ENCODE peak calls at places on chromosomes 11 and 22, in ten cellular contexts. B is hypothalamus; Y is AG08395; Q is activated T-cell treated with anti-CD3 and anti-CD28 coated beads, Interleukin-2, amount 50 U/mL, for 48 hours; L is gastrocnemius medialis; I is tibial artery; X is GOT3; A is head of caudate nucleus; D is stimulated activated CD8-positive, alpha-beta memory T cell treated with anti-CD3 and anti-CD28 coated beads, Interleukin-15, amount 100 ng/mL, for 24 hours; U is cardiac fibroblast. W is an unnamed sample.
A peak's percentile ranks its signal among the peaks of the same experiment; 100 is the strongest.

GRCh38 chr22:39306456-39307361 is 12.7 kb downstream of the RPL3 start:
- DNase-seq in B (no peak), Y (no peak), I (no peak), U (peak; percentile 36), Q (peak; percentile 74), X (no peak), L (no peak), A (no peak), D (no peak), W (peak; percentile 32)

GRCh38 chr22:28810839-28811491 is 10.6 kb upstream of the XBP1 start:
- DNase-seq in X (no peak), Q (no peak), Y (no peak), B (no peak), A (peak; percentile 10), D (no peak), L (no peak), I (peak; percentile 48), U (no peak), W (peak; percentile 99)

GRCh38 chr11:43316451-43316850 is 4.7 kb downstream of the API5 start:
- DNase-seq in I (no peak), Q (peak; percentile 44), Y (peak; percentile 3), D (no peak), B (no peak), X (no peak), L (no peak), U (peak; percentile 8), A (no peak), W (peak; percentile 65)

GRCh38 chr11:12008790-12009616 is 577 bp upstream of the DKK3 start:
- DNase-seq in Y (peak; percentile 90), D (no peak), X (no peak), U (no peak), B (no peak), I (peak; percentile 74), L (no peak), Q (no peak), A (no peak), W (no peak)

GRCh38 chr11:46413755-46414465 is 22.3 kb upstream of the CHRM4 start:
- DNase-seq in X (no peak), Y (no peak), D (no peak), A (no peak), B (no peak), Q (no peak), L (no peak), I (no peak), U (no peak), W (no peak)

GRCh38 chr22:17980638-17981051 is 43.7 kb downstream of the MICAL3 start:
- DNase-seq in U (peak; percentile 18), X (no peak), D (no peak), L (no peak), B (no peak), I (no peak), Y (peak; percentile 36), Q (peak; percentile 43), A (no peak), W (peak; percentile 71)

GRCh38 chr11:46127150-46127638 is 5.9 kb upstream of the PHF21A start:
- DNase-seq in X (no peak), U (peak; percentile 85), B (no peak), Y (peak; percentile 91), A (no peak), Q (peak; percentile 49), I (no peak), L (no peak), D (no peak), W (peak; percentile 97)

GRCh38 chr11:5689551-5689983 is at the start of gene TRIM22:
- DNase-seq in U (peak; percentile 93), D (no peak), X (no peak), B (no peak), L (peak; percentile 3), Q (peak; percentile 47), A (no peak), Y (peak; percentile 65), I (peak; percentile 73), W (peak; percentile 98)

GRCh38 chr11:118572914-118573550 is 823 bp downstream of the ARCN1 start:
- DNase-seq in D (no peak), A (no peak), U (peak; percentile 64), X (no peak), B (no peak), L (no peak), Y (peak; percentile 42), Q (peak; percentile 57), I (no peak), W (peak; percentile 25)

GRCh38 chr11:86914836-86915519 is 40.2 kb downstream of the FZD4 start:
- DNase-seq in B (no peak), Q (no peak), Y (no peak), L (no peak), D (no peak), A (no peak), I (no peak), U (no peak), X (no peak), W (no peak)

GRCh38 chr22:46582281-46582811 is 37.8 kb upstream of the GRAMD4 start:
- DNase-seq in Q (no peak), B (no peak), X (no peak), D (no peak), L (no peak), I (no peak), A (no peak), Y (no peak), U (no peak), W (no peak)

GRCh38 chr22:49208768-49209252 is 618.9 kb downstream of the BRD1 start:
- DNase-seq in X (no peak), B (no peak), D (no peak), Y (no peak), L (no peak), A (no peak), Q (no peak), I (peak; percentile 13), U (no peak), W (no peak)

GRCh38 chr11:68773521-68774187 is 22.3 kb upstream of the TESMIN start:
- DNase-seq in U (peak; percentile 41), Y (no peak), X (no peak), A (no peak), L (no peak), I (no peak), D (no peak), B (no peak), Q (no peak), W (no peak)

GRCh38 chr11:70567680-70568503 is 169.6 kb downstream of the CTTN start:
- DNase-seq in B (no peak), Q (no peak), U (peak; percentile 19), A (peak; percentile 43), Y (peak; percentile 62), I (peak; percentile 69), X (no peak), D (no peak), L (peak; percentile 10), W (peak; percentile 88)

GRCh38 chr22:44892803-44893730 is 116.7 kb downstream of the PHF21B start:
- DNase-seq in D (no peak), X (no peak), Y (no peak), U (no peak), Q (no peak), A (no peak), B (no peak), L (no peak), I (no peak), W (no peak)

GRCh38 chr11:118706546-118706825 is 27.0 kb upstream of the TREH start:
- DNase-seq in B (no peak), X (no peak), U (no peak), D (no peak), I (no peak), Y (no peak), Q (no peak), A (no peak), L (no peak), W (no peak)

GRCh38 chr11:93487032-93487483 is 56.1 kb downstream of the SMCO4 start:
- DNase-seq in B (no peak), I (no peak), A (no peak), U (no peak), Q (no peak), D (no peak), Y (no peak), L (no peak), X (no peak), W (peak; percentile 81)

GRCh38 chr11:131385763-131386394 is 15.5 kb downstream of the NTM start:
- DNase-seq in Y (no peak), U (no peak), D (no peak), L (no peak), I (no peak), Q (no peak), X (no peak), A (no peak), B (no peak), W (no peak)

W was measured in MV-4-11.